ENCODE peak calls at places on chromosome 15, in seven cellular contexts. I is HFF-Myc, M is cardiac fibroblast, E is fibroblast of pulmonary artery, K is K562, Y is kidney, T is ovary. G is an unnamed sample.
A peak's percentile ranks its signal among the peaks of the same experiment; 100 is the strongest.

GRCh38 chr15:76799760-76800159 is 105.4 kb downstream of the SCAPER start:
- DNase-seq in M (peak; percentile 49), I (peak; percentile 3), T (no peak), E (peak; percentile 66), K (peak; percentile 16), Y (no peak), G (peak; percentile 8)

GRCh38 chr15:89007989-89008388 is 80.3 kb upstream of the ABHD2 start:
- DNase-seq in K (no peak), E (no peak), I (no peak), T (no peak), Y (no peak), M (no peak), G (no peak)

GRCh38 chr15:65400760-65401606 is 21.8 kb downstream of the IGDCC4 start:
- DNase-seq in E (peak; percentile 72), K (peak; percentile 78), I (peak; percentile 75), M (peak; percentile 77), T (peak; percentile 82), Y (peak; percentile 77), G (no peak)

GRCh38 chr15:76150508-76150907 is 90.7 kb downstream of the TMEM266 start:
- DNase-seq in E (no peak), T (no peak), M (no peak), Y (peak; percentile 65), K (no peak), I (no peak), G (no peak)

GRCh38 chr15:90822204-90822955 is 46.0 kb upstream of the FURIN start:
- DNase-seq in I (no peak), Y (no peak), K (no peak), E (no peak), M (no peak), T (no peak), G (no peak)

GRCh38 chr15:82709421-82710207 is at the start of gene AP3B2:
- DNase-seq in K (peak; percentile 82), T (peak; percentile 49), M (peak; percentile 76), Y (peak; percentile 89), E (peak; percentile 70), I (no peak), G (peak; percentile 6)

GRCh38 chr15:74892313-74892712 is 2.5 kb downstream of the MPI start:
- DNase-seq in E (no peak), K (no peak), M (no peak), Y (no peak), T (no peak), I (no peak), G (no peak)

GRCh38 chr15:50181983-50182232 is at the start of gene SLC27A2:
- DNase-seq in Y (no peak), I (no peak), T (peak; percentile 11), E (peak; percentile 4), M (peak; percentile 2), K (peak; percentile 75), G (no peak)

GRCh38 chr15:52124270-52124878 is 11.8 kb upstream of the BCL2L10 start:
- DNase-seq in M (no peak), E (peak; percentile 60), Y (no peak), T (no peak), I (no peak), K (no peak), G (no peak)

GRCh38 chr15:66644815-66645345 is 57.2 kb upstream of the SMAD6 start:
- DNase-seq in Y (no peak), E (peak; percentile 52), T (no peak), I (no peak), M (peak; percentile 55), K (no peak), G (no peak)

GRCh38 chr15:99155961-99156443 is 51.1 kb downstream of the SYNM start:
- DNase-seq in E (no peak), M (peak; percentile 14), K (peak; percentile 34), T (no peak), Y (no peak), I (no peak), G (peak; percentile 7)
- H3K4me3 ChIP-seq in E (no peak overlapping the region), M (no peak overlapping the region), K (no peak overlapping the region), T (no peak overlapping the region), Y (no peak overlapping the region), I (no peak overlapping the region), G (no peak overlapping the region)

DNA sequence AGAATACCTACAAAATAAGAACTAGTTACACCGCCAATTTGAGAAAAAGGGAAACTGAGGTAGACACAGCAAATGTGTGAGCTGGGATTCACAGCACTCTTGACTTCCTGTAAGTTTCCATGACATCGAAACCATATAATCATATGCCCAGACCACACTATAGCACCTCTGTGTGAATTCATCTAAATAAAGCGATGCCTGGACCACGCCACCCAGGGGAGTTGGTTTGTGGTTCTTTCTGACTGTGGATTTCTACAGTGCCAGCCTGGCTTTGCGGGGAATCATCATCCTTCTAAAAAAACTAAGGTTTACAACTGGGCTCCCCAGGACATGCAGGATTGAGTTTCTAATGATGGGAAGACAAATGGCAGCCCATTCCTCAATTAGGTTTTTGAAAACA is 23.5 kb upstream of the CA12 start:
- DNase-seq in T (no peak), K (no peak), E (no peak), Y (no peak), I (no peak), M (no peak), G (no peak)
- TF ChIP-seq CTCF in T (no peak), K (no peak), E (no peak), Y (no peak), I (no peak), M (no peak), G (no peak)

GRCh38 chr15:78810377-78811123 is 714 bp downstream of the ADAMTS7 start:
- DNase-seq in M (peak; percentile 66), I (no peak), K (peak; percentile 24), E (peak; percentile 47), T (peak; percentile 66), Y (peak; percentile 87), G (no peak)

GRCh38 chr15:78808550-78808949 is 2.7 kb downstream of the ADAMTS7 start:
- DNase-seq in M (peak; percentile 52), Y (no peak), T (no peak), K (peak; percentile 52), I (peak; percentile 24), E (peak; percentile 59), G (no peak)

GRCh38 chr15:78811124-78811824 is at the start of gene ADAMTS7:
- DNase-seq in T (peak; percentile 81), Y (peak; percentile 91), M (peak; percentile 88), E (peak; percentile 75), K (peak; percentile 72), I (peak; percentile 10), G (no peak)

GRCh38 chr15:78810003-78810376 is 1.3 kb downstream of the ADAMTS7 start:
- DNase-seq in E (no peak), T (no peak), K (no peak), Y (no peak), M (no peak), I (no peak), G (no peak)

DNA sequence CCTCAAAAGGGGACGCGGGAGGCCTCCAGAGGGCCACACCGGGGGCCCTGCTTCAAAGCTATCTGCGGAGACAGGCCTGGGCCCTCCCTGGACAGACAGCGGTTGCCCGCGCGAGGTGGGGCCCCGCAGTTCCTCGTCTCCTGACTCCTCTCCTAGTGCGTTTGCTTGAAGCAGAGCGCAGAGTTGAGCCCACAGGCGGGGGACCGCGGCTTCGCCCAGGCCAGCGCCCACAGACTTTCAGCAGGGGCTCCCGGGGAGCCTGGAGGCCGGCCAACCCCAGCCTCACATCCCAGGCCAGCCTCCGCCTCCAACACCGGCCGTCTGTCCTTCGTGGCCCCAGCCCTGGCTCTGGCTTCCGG is 540 bp upstream of the ADAMTS7 start:
- DNase-seq in K (no peak), T (peak; percentile 45), M (no peak), E (peak; percentile 12), Y (peak; percentile 75), I (no peak), G (no peak)
- H3K4me3 ChIP-seq in K (peak overlapping the region; percentile 35), T (peak overlapping the region; percentile 51), M (peak overlapping the region; percentile 43), E (peak overlapping the region; percentile 48), Y (peak overlapping the region; percentile 46), I (peak overlapping the region; percentile 48), G (peak overlapping the region; percentile 48)

GRCh38 chr15:40807028-40807887 is at the start of the genes DNAJC17 and ZFYVE19:
- DNase-seq in M (peak; percentile 99), Y (peak; percentile 98), E (peak; percentile 98), T (peak; percentile 94), I (peak; percentile 91), K (peak; percentile 98), G (peak; percentile 93)
- TF ChIP-seq CTCF in M (no peak), Y (no peak), E (no peak), T (no peak), I (no peak), K (peak; percentile 12), G (no peak)

GRCh38 chr15:44636976-44637375 is 26.5 kb downstream of the SPG11 start:
- DNase-seq in Y (no peak), K (no peak), T (no peak), I (no peak), M (no peak), E (no peak), G (no peak)

GRCh38 chr15:44633603-44634002 is 29.9 kb downstream of the SPG11 start:
- DNase-seq in M (peak; percentile 74), Y (no peak), I (no peak), E (peak; percentile 80), K (no peak), T (no peak), G (no peak)
- H3K4me3 ChIP-seq in M (no peak overlapping the region), Y (no peak overlapping the region), I (no peak overlapping the region), E (no peak overlapping the region), K (no peak overlapping the region), T (no peak overlapping the region), G (no peak overlapping the region)

G was measured in retinal pigment epithelial cell.